ENCODE peak calls at places on chromosome 4, in six cellular contexts. Q is IMR-90, H is neuronal stem cell, W is mesenchymal stem cell, K is H1, I is trophoblast cell. V is an unnamed sample.

GRCh38 chr4:101114936-101115372 is 232.4 kb downstream of the PPP3CA start:
- DNase-seq in Q (peak; percentile 83), H (peak; percentile 39), W (peak; percentile 55), K (peak; percentile 21), I (no peak), V (peak; percentile 30)

GRCh38 chr4:35993606-35994005 is 250.7 kb downstream of the ARAP2 start:
- DNase-seq in Q (no peak), H (no peak), W (no peak), K (no peak), I (no peak), V (no peak)

GRCh38 chr4:826508-827208 is 729 bp upstream of the CPLX1 start:
- DNase-seq in Q (no peak), H (no peak), W (no peak), K (no peak), I (no peak), V (peak; percentile 47)

GRCh38 chr4:90084967-90085295 is 42.3 kb upstream of the CCSER1 start:
- DNase-seq in Q (no peak), H (no peak), W (no peak), K (no peak), I (no peak), V (no peak)

GRCh38 chr4:89434364-89434988 is 126.9 kb upstream of the GPRIN3 start:
- DNase-seq in Q (peak; percentile 35), H (no peak), W (peak; percentile 59), K (no peak), I (peak; percentile 63), V (no peak)

GRCh38 chr4:92270908-92271307 is 32.9 kb upstream of the GRID2 start:
- DNase-seq in Q (no peak), H (peak; percentile 3), W (no peak), K (no peak), I (peak; percentile 0), V (no peak)

GRCh38 chr4:188372051-188372450 is 232.8 kb downstream of the TRIML1 start:
- DNase-seq in Q (peak; percentile 73), H (no peak), W (peak; percentile 8), K (no peak), I (no peak), V (no peak)

GRCh38 chr4:76153356-76153755 is 5.2 kb upstream of the NUP54 start:
- DNase-seq in Q (no peak), H (no peak), W (no peak), K (no peak), I (no peak), V (no peak)

DNA sequence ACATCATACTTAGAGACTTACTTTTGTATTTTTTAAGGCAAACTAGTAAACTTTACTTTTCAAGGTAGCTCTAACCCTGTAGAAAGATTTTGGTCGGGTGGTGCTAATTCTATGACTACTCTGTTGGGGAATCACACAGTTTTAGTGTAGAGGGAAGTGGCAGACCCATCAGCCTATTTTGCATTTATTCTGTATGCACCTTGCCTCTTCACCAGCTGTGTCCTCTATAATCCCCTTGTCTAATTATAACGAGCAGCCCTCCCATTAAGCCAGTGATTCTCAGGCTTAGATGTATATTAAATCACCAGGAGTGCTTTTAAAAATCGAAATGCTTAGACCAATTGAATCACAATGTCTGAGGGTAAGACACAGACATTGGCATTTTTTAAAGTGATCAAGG is 78.1 kb downstream of the GALNT7 start:
- DNase-seq in Q (no peak), H (no peak), W (no peak), K (no peak), I (no peak), V (no peak)
- H4K91ac ChIP-seq in Q (no peak overlapping the region), H (no peak overlapping the region), W (no peak overlapping the region), K (no peak overlapping the region), I (no peak overlapping the region), V (no peak overlapping the region)

GRCh38 chr4:26873391-26874026 is 12.9 kb downstream of the STIM2 start:
- DNase-seq in Q (no peak), H (no peak), W (no peak), K (no peak), I (no peak), V (no peak)
- H3K18ac ChIP-seq in Q (no peak overlapping the region), H (peak overlapping the region; percentile 46), W (no peak overlapping the region), K (no peak overlapping the region), I (no peak overlapping the region), V (no peak overlapping the region)

GRCh38 chr4:181157647-181158046 is 1085.6 kb upstream of the TENM3 start:
- DNase-seq in Q (no peak), H (no peak), W (no peak), K (no peak), I (no peak), V (no peak)
- H3K4me2 ChIP-seq in Q (no peak overlapping the region), H (no peak overlapping the region), W (no peak overlapping the region), K (no peak overlapping the region), I (no peak overlapping the region), V (no peak overlapping the region)

DNA sequence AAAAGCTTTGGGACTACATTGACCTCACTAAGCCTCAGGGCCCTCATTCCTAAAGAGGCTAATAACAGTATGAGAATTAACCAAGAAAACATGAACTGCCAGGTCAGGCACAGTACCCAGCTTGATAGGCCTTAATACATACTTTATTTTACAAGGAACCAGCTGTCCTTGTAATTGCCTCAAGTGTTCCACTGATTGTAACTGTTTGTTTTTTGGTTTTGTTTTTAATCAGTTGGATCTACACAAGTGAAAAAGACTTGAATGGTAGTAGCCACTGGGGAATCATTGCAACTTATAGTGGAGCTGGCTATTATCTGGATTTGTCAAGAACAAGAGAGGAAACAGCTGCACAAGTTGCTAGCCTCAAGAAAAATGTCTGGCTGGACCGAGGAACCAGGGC is 35.6 kb downstream of the PKD2 start:
- DNase-seq in Q (no peak), H (no peak), W (no peak), K (no peak), I (no peak), V (no peak)
- H4K91ac ChIP-seq in Q (no peak overlapping the region), H (no peak overlapping the region), W (no peak overlapping the region), K (no peak overlapping the region), I (no peak overlapping the region), V (no peak overlapping the region)

DNA sequence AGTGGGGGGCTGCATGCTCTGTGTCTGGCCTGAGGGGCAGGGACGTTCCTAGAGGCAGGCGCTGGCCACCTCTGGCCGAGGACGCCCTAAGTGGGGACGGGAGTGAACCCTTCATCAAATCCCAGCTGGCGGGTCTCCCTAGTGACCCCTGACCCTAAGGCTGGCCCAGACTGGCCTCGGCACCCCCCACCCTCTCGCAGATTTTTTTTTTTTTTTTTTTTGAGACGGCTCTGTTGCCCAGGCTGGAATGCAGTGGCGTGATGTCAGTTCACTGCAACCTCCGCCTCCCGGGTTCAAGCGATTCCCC is 988 bp upstream of the MXD4 start:
- DNase-seq in Q (no peak), H (no peak), W (no peak), K (no peak), I (no peak), V (no peak)
- H3K18ac ChIP-seq in Q (peak overlapping the region; percentile 2), H (peak overlapping the region; percentile 99), W (peak overlapping the region; percentile 98), K (no peak overlapping the region), I (peak overlapping the region; percentile 64), V (peak overlapping the region; percentile 71)

DNA sequence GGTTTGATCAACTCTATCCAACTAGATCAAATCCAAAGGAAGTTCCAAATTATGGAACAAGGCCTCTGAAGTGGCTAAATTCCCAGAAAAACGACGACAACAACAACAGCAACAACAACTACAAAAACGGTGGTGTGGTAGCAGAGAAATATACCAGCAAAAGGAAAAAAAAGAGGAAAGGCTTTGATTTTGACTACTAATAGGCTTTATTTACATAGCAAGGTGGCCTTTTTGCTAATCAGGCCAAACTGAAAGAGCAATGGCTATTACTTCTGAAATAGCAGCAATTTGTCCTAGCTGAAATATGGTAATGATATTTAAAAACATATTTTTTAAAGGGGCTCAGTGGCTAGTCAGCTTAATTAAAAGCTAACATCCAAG is 40.8 kb upstream of the TMPRSS11E start:
- DNase-seq in Q (no peak), H (no peak), W (no peak), K (no peak), I (no peak), V (no peak)
- H3K4me2 ChIP-seq in Q (no peak overlapping the region), H (no peak overlapping the region), W (peak overlapping the region; percentile 16), K (peak overlapping the region; percentile 89), I (no peak overlapping the region), V (peak overlapping the region; percentile 79)

DNA sequence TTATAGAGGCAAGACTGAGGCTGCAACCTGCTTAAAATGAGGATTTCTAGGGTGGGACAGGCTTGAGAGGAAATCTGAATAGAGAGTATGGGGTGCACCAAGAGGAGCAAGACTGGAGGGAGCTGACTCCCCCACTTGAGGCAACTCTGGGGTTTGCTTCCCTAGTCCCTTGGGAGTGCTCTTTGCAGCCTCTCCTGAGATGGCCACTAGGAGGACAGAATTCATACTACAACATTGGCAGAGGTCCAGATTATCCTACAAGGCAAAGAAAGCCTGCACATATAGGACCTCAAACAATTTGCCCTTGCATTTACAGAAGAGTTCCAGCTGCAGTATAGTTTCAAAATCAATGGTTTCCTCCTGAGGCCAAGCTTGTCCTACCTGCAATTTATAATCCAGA is 830.9 kb downstream of the TECRL start:
- DNase-seq in Q (no peak), H (no peak), W (no peak), K (no peak), I (no peak), V (no peak)
- H4K91ac ChIP-seq in Q (no peak overlapping the region), H (no peak overlapping the region), W (no peak overlapping the region), K (no peak overlapping the region), I (no peak overlapping the region), V (no peak overlapping the region)

V was measured in H9.